ENCODE peak calls at places on chromosomes 3 and 15, in four cellular contexts. S is GM12878, R is HEK293T, T is K562. Q is an unnamed sample.

GRCh38 chr3:49173792-49174170 is 2.4 kb downstream of the KLHDC8B start:
- DNase-seq in S (no peak), T (no peak), R (no peak), Q (no peak)

GRCh38 chr3:36362216-36362615 is 18.1 kb upstream of the STAC start:
- DNase-seq in S (no peak), T (no peak), R (no peak), Q (no peak)

GRCh38 chr3:188507244-188507720 is 353.3 kb downstream of the LPP start:
- DNase-seq in R (no peak), S (no peak), T (no peak), Q (peak; percentile 8)

GRCh38 chr15:83108266-83109219 is 1.1 kb downstream of the TM6SF1 start:
- DNase-seq in R (no peak), T (peak; percentile 46), S (peak; percentile 24), Q (no peak)

GRCh38 chr3:156741935-156742334 is 67.5 kb downstream of the TIPARP start:
- DNase-seq in T (no peak), S (no peak), R (no peak), Q (no peak)

GRCh38 chr15:68650901-68651709 is 72.3 kb downstream of the CORO2B start:
- DNase-seq in T (peak; percentile 70), S (no peak), R (peak; percentile 92), Q (peak; percentile 18)

GRCh38 chr3:35944915-35945710 is 305.8 kb downstream of the ARPP21 start:
- DNase-seq in R (no peak), T (no peak), S (no peak), Q (no peak)

GRCh38 chr15:68653031-68653635 is 74.3 kb downstream of the CORO2B start:
- DNase-seq in R (no peak), S (no peak), T (no peak), Q (no peak)

GRCh38 chr3:129016366-129016724 is 15.2 kb downstream of the EFCC1 start:
- DNase-seq in S (no peak), T (no peak), R (no peak), Q (peak; percentile 39)

GRCh38 chr3:190728574-190729246 is 133.8 kb downstream of the GMNC start:
- DNase-seq in S (no peak), R (no peak), T (no peak), Q (peak; percentile 16)

GRCh38 chr3:119636891-119637611 is 23.3 kb downstream of the POPDC2 start:
- DNase-seq in R (no peak), T (no peak), S (no peak), Q (no peak)

GRCh38 chr15:48596415-48596814 is 49.1 kb downstream of the FBN1 start:
- DNase-seq in S (peak; percentile 36), R (no peak), T (no peak), Q (no peak)

GRCh38 chr3:50612234-50612972 is 829 bp upstream of the CISH start:
- DNase-seq in R (no peak), S (no peak), T (peak; percentile 89), Q (no peak)

GRCh38 chr3:11201246-11202024 is 47.1 kb downstream of the HRH1 start:
- DNase-seq in R (no peak), S (no peak), T (no peak), Q (peak; percentile 28)

GRCh38 chr3:197419696-197420095 is 121.3 kb upstream of the DLG1 start:
- DNase-seq in T (no peak), R (no peak), S (no peak), Q (no peak)

GRCh38 chr3:164465172-164465571 is 613.1 kb downstream of the SI start:
- DNase-seq in T (no peak), S (no peak), R (no peak), Q (no peak)

GRCh38 chr3:14605744-14606143 is 45.8 kb upstream of the CCDC174 start:
- DNase-seq in S (no peak), R (no peak), T (no peak), Q (no peak)

GRCh38 chr15:35167675-35168074 is 82.6 kb upstream of the NANOGP8 start:
- DNase-seq in S (no peak), T (no peak), R (no peak), Q (no peak)

GRCh38 chr3:172520332-172520831 is 2.8 kb downstream of the TNFSF10 start:
- DNase-seq in S (peak; percentile 53), T (no peak), R (no peak), Q (no peak)

GRCh38 chr15:31471731-31472430 is 145.2 kb downstream of the KLF13 start:
- DNase-seq in T (no peak), S (no peak), R (no peak), Q (no peak)

GRCh38 chr3:82462977-82463376 is 701.5 kb upstream of the GBE1 start:
- DNase-seq in S (no peak), T (no peak), R (no peak), Q (peak; percentile 4)

GRCh38 chr15:101250931-101251829 is 668 bp downstream of the CHSY1 start:
- DNase-seq in T (peak; percentile 34), S (no peak), R (peak; percentile 64), Q (no peak)

GRCh38 chr3:129118745-129119144 is 2.9 kb downstream of the RAB43 start:
- DNase-seq in S (no peak), T (no peak), R (no peak), Q (no peak)

GRCh38 chr3:132342183-132342582 is 25.0 kb downstream of the ACP3 start:
- DNase-seq in S (no peak), R (no peak), T (no peak), Q (no peak)

GRCh38 chr3:81245043-81245442 is 516.4 kb downstream of the GBE1 start:
- DNase-seq in S (no peak), T (no peak), R (no peak), Q (no peak)

GRCh38 chr15:38828031-38828532 is 263.5 kb upstream of the RASGRP1 start:
- DNase-seq in S (no peak), R (no peak), T (no peak), Q (no peak)

GRCh38 chr15:59190291-59190690 is 16.4 kb upstream of the LDHAL6B start:
- DNase-seq in T (no peak), R (no peak), S (no peak), Q (no peak)

GRCh38 chr3:97720417-97720816 is 44.1 kb upstream of the ARL6 start:
- DNase-seq in T (no peak), S (no peak), R (no peak), Q (no peak)

GRCh38 chr15:40578892-40579291 is 9.8 kb downstream of the RPUSD2 start:
- DNase-seq in T (no peak), R (no peak), S (no peak), Q (no peak)

GRCh38 chr3:430186-430585 is 233.6 kb downstream of the CHL1 start:
- DNase-seq in R (no peak), S (no peak), T (no peak), Q (no peak)

GRCh38 chr3:16841906-16842709 is 42.6 kb upstream of the PLCL2 start:
- DNase-seq in T (no peak), S (peak; percentile 83), R (no peak), Q (no peak)

GRCh38 chr3:155853214-155854146 is 747 bp downstream of the SLC33A1 start:
- DNase-seq in S (no peak), R (peak; percentile 30), T (peak; percentile 61), Q (peak; percentile 36)

GRCh38 chr3:135082706-135083105 is 287.6 kb downstream of the EPHB1 start:
- DNase-seq in R (no peak), T (no peak), S (no peak), Q (no peak)

GRCh38 chr15:78943692-78944091 is 1.2 kb downstream of the CTSH start:
- DNase-seq in T (peak; percentile 20), R (no peak), S (no peak), Q (no peak)

GRCh38 chr3:128867200-128868125 is 12.0 kb upstream of the ACAD9 start:
- DNase-seq in T (no peak), R (no peak), S (no peak), Q (no peak)

GRCh38 chr3:99901200-99901926 is 83.7 kb downstream of the CMSS1 start:
- DNase-seq in T (no peak), R (no peak), S (peak; percentile 23), Q (peak; percentile 94)
- TF ChIP-seq TARDBP in T (no peak), R (no peak), S (no peak), Q (peak; percentile 39)

DNA sequence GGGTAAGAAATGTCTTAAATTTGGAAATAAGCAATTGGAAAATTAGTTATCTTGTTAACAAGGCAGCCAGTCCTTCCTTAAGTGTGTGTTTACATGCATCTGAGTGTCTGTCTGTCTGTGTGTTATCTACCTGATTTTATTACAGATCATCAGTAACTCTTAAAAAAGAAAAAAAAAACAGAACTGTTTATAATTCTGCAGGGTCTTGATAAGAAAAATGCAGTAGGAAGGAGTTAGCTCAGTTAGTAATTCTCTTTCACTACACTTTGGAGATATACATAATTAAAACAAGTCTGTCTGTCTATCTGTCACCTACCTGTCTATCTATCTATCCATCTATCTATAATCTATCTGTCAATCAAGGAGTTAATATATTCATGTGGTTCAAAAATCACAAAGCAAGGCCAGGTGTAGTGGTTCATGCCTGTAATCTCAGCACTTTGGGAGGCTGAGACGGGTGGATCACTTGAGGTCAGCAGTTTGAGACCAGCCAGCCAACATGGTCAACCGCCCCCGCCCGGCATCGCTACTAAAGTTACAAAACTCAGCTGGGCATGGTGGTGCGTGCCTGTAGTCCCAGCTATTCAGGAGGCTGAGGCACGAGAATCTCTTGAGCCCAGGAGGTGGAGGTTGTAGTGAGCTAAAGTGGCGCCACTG is 135.5 kb upstream of the SGO1 start:
- DNase-seq in S (no peak), R (no peak), T (peak; percentile 50), Q (no peak)
- TF ChIP-seq TARDBP in S (no peak), R (no peak), T (no peak), Q (no peak)

GRCh38 chr3:45796902-45797637 is 734 bp upstream of the SLC6A20 start:
- DNase-seq in S (no peak), T (no peak), R (no peak), Q (no peak)

GRCh38 chr3:45795509-45795881 is 841 bp downstream of the SLC6A20 start:
- DNase-seq in T (no peak), R (no peak), S (no peak), Q (no peak)

GRCh38 chr3:45798034-45798433 is 1.7 kb upstream of the SLC6A20 start:
- DNase-seq in R (no peak), T (no peak), S (no peak), Q (no peak)

GRCh38 chr3:45794177-45794560 is 2.2 kb downstream of the SLC6A20 start:
- DNase-seq in T (no peak), S (no peak), R (no peak), Q (no peak)

DNA sequence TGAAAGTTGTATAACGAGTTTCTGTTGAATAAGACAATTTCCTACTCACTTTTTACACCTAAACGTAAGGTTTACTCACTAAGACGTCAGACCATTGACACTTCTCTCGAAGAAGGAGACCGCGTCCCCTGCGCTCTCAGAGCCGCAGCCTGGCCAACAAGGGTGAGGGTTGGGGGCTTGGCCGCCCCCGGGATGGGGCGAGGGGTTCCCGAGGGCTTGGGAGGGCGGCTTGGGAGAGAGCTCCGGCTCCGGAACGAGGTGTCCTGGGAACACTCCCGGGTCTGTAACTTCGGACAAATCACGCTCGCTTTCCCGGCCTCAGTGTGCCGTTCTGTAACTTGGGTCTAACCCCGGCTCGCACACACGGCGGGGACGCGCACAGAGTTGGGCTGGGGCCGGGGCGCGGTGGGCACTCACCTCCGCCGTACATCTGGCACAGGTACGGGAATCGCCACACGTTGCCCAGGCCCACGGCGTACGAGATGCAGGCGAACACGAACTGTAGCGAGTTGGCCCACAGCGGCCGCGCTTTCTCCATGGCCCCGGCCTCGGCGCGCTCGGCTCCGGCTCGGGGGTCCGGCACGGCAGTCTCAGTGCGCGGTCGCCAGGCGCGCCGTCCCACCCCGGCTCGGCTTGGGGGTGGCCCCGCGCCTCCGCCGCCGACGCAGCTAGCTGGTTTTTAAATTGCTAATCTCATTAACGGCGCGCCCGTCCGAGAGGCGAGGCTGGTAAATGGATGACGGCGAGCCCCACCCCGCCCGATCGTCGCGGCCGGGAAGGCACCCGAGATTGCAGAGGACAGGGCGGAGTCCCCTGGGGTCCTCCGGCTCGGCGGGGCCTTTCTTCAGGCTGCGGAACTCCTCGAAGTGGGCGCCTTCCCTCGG is at the start of gene SLC6A20:
- DNase-seq in S (no peak), R (no peak), T (no peak), Q (no peak)
- TF ChIP-seq TARDBP in S (no peak), R (no peak), T (no peak), Q (no peak)

GRCh38 chr3:148903022-148903442 is 37.9 kb downstream of the CPA3 start:
- DNase-seq in R (no peak), T (no peak), S (no peak), Q (no peak)
- TF ChIP-seq TARDBP in R (no peak), T (no peak), S (no peak), Q (no peak)